ENCODE peak calls at places on chromosomes 5 and 9, in eight cellular contexts. One of them, this sample, is unnamed.
A peak's percentile ranks its signal among the peaks of the same experiment; 100 is the strongest.

GRCh38 chr5:80076131-80077101 is 41.3 kb downstream of the THBS4 start:
- DNase-seq in tibial artery: no peak
- DNase-seq in WTC11: no peak
- DNase-seq in upper lobe of right lung: no peak
- DNase-seq in HepG2: no peak
- DNase-seq in stomach: no peak
- DNase-seq in astrocyte of the spinal cord: no peak
- DNase-seq in GM13976: no peak
- DNase-seq in this sample: no peak

GRCh38 chr5:179680014-179680779 is 637 bp downstream of the CBY3 start:
- DNase-seq in tibial artery: no peak
- DNase-seq in WTC11: no peak
- DNase-seq in upper lobe of right lung: no peak
- DNase-seq in HepG2: peak; percentile 98
- DNase-seq in stomach: no peak
- DNase-seq in astrocyte of the spinal cord: no peak
- DNase-seq in GM13976: no peak
- DNase-seq in this sample: no peak

GRCh38 chr5:57117601-57118000 is 56.3 kb upstream of the GPBP1 start:
- DNase-seq in tibial artery: no peak
- DNase-seq in WTC11: no peak
- DNase-seq in upper lobe of right lung: no peak
- DNase-seq in HepG2: no peak
- DNase-seq in stomach: no peak
- DNase-seq in astrocyte of the spinal cord: no peak
- DNase-seq in GM13976: no peak
- DNase-seq in this sample: no peak

GRCh38 chr5:132559661-132560060 is 2.9 kb downstream of the RAD50 start:
- DNase-seq in tibial artery: no peak
- DNase-seq in WTC11: no peak
- DNase-seq in upper lobe of right lung: no peak
- DNase-seq in HepG2: no peak
- DNase-seq in stomach: no peak
- DNase-seq in astrocyte of the spinal cord: no peak
- DNase-seq in GM13976: no peak
- DNase-seq in this sample: no peak

GRCh38 chr9:129624168-129624759 is 1.7 kb upstream of the NTMT1 start:
- DNase-seq in tibial artery: no peak
- DNase-seq in WTC11: peak; percentile 88
- DNase-seq in upper lobe of right lung: peak; percentile 83
- DNase-seq in HepG2: peak; percentile 46
- DNase-seq in stomach: peak; percentile 68
- DNase-seq in astrocyte of the spinal cord: peak; percentile 51
- DNase-seq in GM13976: peak; percentile 78
- DNase-seq in this sample: peak; percentile 83

GRCh38 chr5:53942724-53943123 is 367.6 kb downstream of the ARL15 start:
- DNase-seq in tibial artery: no peak
- DNase-seq in WTC11: no peak
- DNase-seq in upper lobe of right lung: no peak
- DNase-seq in HepG2: no peak
- DNase-seq in stomach: no peak
- DNase-seq in astrocyte of the spinal cord: peak; percentile 22
- DNase-seq in GM13976: no peak
- DNase-seq in this sample: no peak

GRCh38 chr5:97019435-97020117 is 83.7 kb downstream of the LNPEP start:
- DNase-seq in tibial artery: no peak
- DNase-seq in WTC11: no peak
- DNase-seq in upper lobe of right lung: no peak
- DNase-seq in HepG2: no peak
- DNase-seq in stomach: no peak
- DNase-seq in astrocyte of the spinal cord: peak; percentile 56
- DNase-seq in GM13976: no peak
- DNase-seq in this sample: no peak

GRCh38 chr9:3906437-3907213 is 380.8 kb upstream of the RFX3 start:
- DNase-seq in tibial artery: no peak
- DNase-seq in WTC11: no peak
- DNase-seq in upper lobe of right lung: no peak
- DNase-seq in HepG2: no peak
- DNase-seq in stomach: no peak
- DNase-seq in astrocyte of the spinal cord: peak; percentile 91
- DNase-seq in GM13976: no peak
- DNase-seq in this sample: no peak

GRCh38 chr9:110183208-110184145 is 24.5 kb downstream of the C9orf152 start:
- DNase-seq in tibial artery: peak; percentile 51
- DNase-seq in WTC11: peak; percentile 71
- DNase-seq in upper lobe of right lung: no peak
- DNase-seq in HepG2: peak; percentile 78
- DNase-seq in stomach: peak; percentile 79
- DNase-seq in astrocyte of the spinal cord: peak; percentile 76
- DNase-seq in GM13976: peak; percentile 69
- DNase-seq in this sample: peak; percentile 64

GRCh38 chr9:136268318-136268717 is 22.7 kb upstream of the QSOX2 start:
- DNase-seq in tibial artery: no peak
- DNase-seq in WTC11: peak; percentile 49
- DNase-seq in upper lobe of right lung: no peak
- DNase-seq in HepG2: peak; percentile 23
- DNase-seq in stomach: no peak
- DNase-seq in astrocyte of the spinal cord: no peak
- DNase-seq in GM13976: no peak
- DNase-seq in this sample: no peak

GRCh38 chr5:78799254-78800017 is 150.9 kb upstream of the LHFPL2 start:
- DNase-seq in tibial artery: no peak
- DNase-seq in WTC11: no peak
- DNase-seq in upper lobe of right lung: no peak
- DNase-seq in HepG2: no peak
- DNase-seq in stomach: no peak
- DNase-seq in astrocyte of the spinal cord: peak; percentile 66
- DNase-seq in GM13976: no peak
- DNase-seq in this sample: no peak

GRCh38 chr5:133750356-133750755 is 138.0 kb upstream of the FSTL4 start:
- DNase-seq in tibial artery: no peak
- DNase-seq in WTC11: no peak
- DNase-seq in upper lobe of right lung: no peak
- DNase-seq in HepG2: no peak
- DNase-seq in stomach: no peak
- DNase-seq in astrocyte of the spinal cord: no peak
- DNase-seq in GM13976: no peak
- DNase-seq in this sample: no peak

GRCh38 chr5:133749331-133749985 is 137.1 kb upstream of the FSTL4 start:
- DNase-seq in tibial artery: no peak
- DNase-seq in WTC11: no peak
- DNase-seq in upper lobe of right lung: no peak
- DNase-seq in HepG2: no peak
- DNase-seq in stomach: no peak
- DNase-seq in astrocyte of the spinal cord: no peak
- DNase-seq in GM13976: no peak
- DNase-seq in this sample: no peak

GRCh38 chr5:133744909-133745308 is 132.6 kb upstream of the FSTL4 start:
- DNase-seq in tibial artery: no peak
- DNase-seq in WTC11: no peak
- DNase-seq in upper lobe of right lung: no peak
- DNase-seq in HepG2: no peak
- DNase-seq in stomach: no peak
- DNase-seq in astrocyte of the spinal cord: no peak
- DNase-seq in GM13976: no peak
- DNase-seq in this sample: no peak

GRCh38 chr5:133744030-133744645 is 131.8 kb upstream of the FSTL4 start:
- DNase-seq in tibial artery: no peak
- DNase-seq in WTC11: no peak
- DNase-seq in upper lobe of right lung: no peak
- DNase-seq in HepG2: no peak
- DNase-seq in stomach: no peak
- DNase-seq in astrocyte of the spinal cord: no peak
- DNase-seq in GM13976: no peak
- DNase-seq in this sample: no peak

DNA sequence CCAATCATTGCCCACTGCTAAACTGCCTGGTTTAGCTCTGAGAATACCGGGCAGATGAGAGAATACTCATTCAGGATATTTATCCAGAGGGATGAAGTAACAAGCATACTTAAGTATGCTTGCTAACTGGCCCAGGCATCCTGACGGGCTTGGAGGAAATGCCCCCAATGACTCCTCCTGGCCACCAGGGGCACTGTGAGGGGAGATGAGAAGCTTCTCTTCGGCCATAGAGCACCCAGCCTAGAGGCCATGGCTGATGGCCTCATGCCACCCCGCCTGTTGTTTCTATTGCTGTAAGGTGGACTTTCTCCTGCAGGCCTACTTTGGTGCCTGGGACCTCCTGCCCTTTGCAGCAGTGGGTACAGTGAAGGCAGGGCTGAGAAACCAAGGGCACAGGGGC is 134.5 kb upstream of the FSTL4 start:
- DNase-seq in tibial artery: no peak
- DNase-seq in WTC11: peak; percentile 43
- DNase-seq in upper lobe of right lung: no peak
- DNase-seq in HepG2: peak; percentile 4
- DNase-seq in stomach: no peak
- DNase-seq in astrocyte of the spinal cord: no peak
- DNase-seq in GM13976: peak; percentile 21
- DNase-seq in this sample: no peak
- TF ChIP-seq CTCF in tibial artery: no peak
- TF ChIP-seq CTCF in WTC11: peak; percentile 23
- TF ChIP-seq CTCF in upper lobe of right lung: no peak
- TF ChIP-seq CTCF in HepG2: peak; percentile 10
- TF ChIP-seq CTCF in stomach: no peak
- TF ChIP-seq CTCF in astrocyte of the spinal cord: peak; percentile 17
- TF ChIP-seq CTCF in GM13976: peak; percentile 13
- TF ChIP-seq CTCF in this sample: peak; percentile 18

DNA sequence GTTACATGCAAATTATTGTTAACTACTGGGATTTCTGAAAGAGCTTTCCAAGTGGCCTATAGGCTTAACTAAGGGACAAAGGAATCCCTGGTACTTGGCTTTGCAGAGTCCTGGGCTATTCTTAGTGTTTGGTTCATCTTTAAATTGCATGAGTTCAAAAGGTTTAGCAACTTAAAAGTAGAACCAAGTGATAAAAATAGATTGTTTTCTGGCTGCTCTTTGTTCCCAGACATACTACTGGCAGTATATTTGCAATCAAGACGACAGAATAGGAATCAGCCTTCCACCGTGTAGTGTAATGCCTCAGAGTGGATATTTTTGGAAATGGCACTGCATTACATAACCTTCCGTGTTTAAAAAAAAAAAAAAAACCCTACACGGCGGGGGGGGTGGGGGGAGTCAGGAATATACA is 1.0 kb downstream of the NREP start:
- DNase-seq in tibial artery: no peak
- DNase-seq in WTC11: no peak
- DNase-seq in upper lobe of right lung: no peak
- DNase-seq in HepG2: no peak
- DNase-seq in stomach: no peak
- DNase-seq in astrocyte of the spinal cord: peak; percentile 79
- DNase-seq in GM13976: no peak
- DNase-seq in this sample: no peak
- TF ChIP-seq CTCF in tibial artery: no peak
- TF ChIP-seq CTCF in WTC11: no peak
- TF ChIP-seq CTCF in upper lobe of right lung: no peak
- TF ChIP-seq CTCF in HepG2: no peak
- TF ChIP-seq CTCF in stomach: no peak
- TF ChIP-seq CTCF in astrocyte of the spinal cord: no peak
- TF ChIP-seq CTCF in GM13976: no peak
- TF ChIP-seq CTCF in this sample: no peak

DNA sequence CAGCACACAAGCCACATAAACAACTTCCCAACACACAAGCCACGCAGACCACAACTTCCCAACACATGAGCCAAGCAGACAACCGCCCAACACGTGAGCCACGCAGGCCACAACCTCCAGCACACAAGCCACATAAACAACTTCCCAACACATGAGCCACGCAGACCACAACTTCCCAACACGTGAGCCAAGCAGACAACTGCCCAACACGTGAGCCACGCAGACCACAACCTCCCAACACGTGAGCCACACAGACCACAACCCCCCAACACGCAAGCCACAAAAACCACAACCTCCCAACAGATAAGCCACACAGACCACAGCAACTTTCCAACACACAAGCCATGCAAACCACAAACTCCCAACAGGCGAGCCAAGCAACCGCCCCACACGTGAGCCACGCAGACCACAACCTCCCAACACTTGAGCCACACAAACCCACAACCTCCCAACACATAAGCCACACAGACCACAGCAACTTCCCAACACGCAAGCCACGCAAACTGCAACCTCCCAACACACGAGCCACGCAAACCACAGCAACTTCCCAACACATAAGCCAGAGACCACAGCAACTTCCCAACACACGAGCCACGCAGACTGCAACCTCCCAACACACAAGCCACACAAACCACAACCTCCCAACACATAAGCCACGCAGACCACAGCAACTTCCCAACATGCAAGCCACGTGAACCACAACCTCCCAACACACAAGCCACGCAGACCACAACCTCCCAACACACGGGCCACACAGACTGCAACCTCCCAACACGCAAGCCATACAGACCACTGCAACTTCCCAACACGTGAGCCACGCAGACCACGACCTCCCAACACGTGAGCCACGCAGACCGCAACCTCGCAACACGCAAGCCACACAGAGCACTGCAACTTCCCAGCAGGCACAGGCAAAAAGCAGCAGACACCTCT is 10.1 kb downstream of the BRD9 start:
- DNase-seq in tibial artery: no peak
- DNase-seq in WTC11: no peak
- DNase-seq in upper lobe of right lung: no peak
- DNase-seq in HepG2: no peak
- DNase-seq in stomach: no peak
- DNase-seq in astrocyte of the spinal cord: no peak
- DNase-seq in GM13976: no peak
- DNase-seq in this sample: no peak
- TF ChIP-seq CTCF in tibial artery: no peak
- TF ChIP-seq CTCF in WTC11: no peak
- TF ChIP-seq CTCF in upper lobe of right lung: no peak
- TF ChIP-seq CTCF in HepG2: no peak
- TF ChIP-seq CTCF in stomach: no peak
- TF ChIP-seq CTCF in astrocyte of the spinal cord: no peak
- TF ChIP-seq CTCF in GM13976: no peak
- TF ChIP-seq CTCF in this sample: no peak

GRCh38 chr5:173670130-173670591 is 53.7 kb upstream of the BOD1 start:
- DNase-seq in tibial artery: no peak
- DNase-seq in WTC11: no peak
- DNase-seq in upper lobe of right lung: no peak
- DNase-seq in HepG2: no peak
- DNase-seq in stomach: peak; percentile 4
- DNase-seq in astrocyte of the spinal cord: peak; percentile 29
- DNase-seq in GM13976: no peak
- DNase-seq in this sample: no peak

GRCh38 chr5:173672891-173673290 is 56.4 kb upstream of the BOD1 start:
- DNase-seq in tibial artery: no peak
- DNase-seq in WTC11: no peak
- DNase-seq in upper lobe of right lung: no peak
- DNase-seq in HepG2: no peak
- DNase-seq in stomach: peak; percentile 20
- DNase-seq in astrocyte of the spinal cord: no peak
- DNase-seq in GM13976: no peak
- DNase-seq in this sample: no peak

GRCh38 chr5:173670791-173671120 is 54.3 kb upstream of the BOD1 start:
- DNase-seq in tibial artery: no peak
- DNase-seq in WTC11: no peak
- DNase-seq in upper lobe of right lung: no peak
- DNase-seq in HepG2: no peak
- DNase-seq in stomach: no peak
- DNase-seq in astrocyte of the spinal cord: no peak
- DNase-seq in GM13976: no peak
- DNase-seq in this sample: no peak

GRCh38 chr5:173669483-173669882 is 53.0 kb upstream of the BOD1 start:
- DNase-seq in tibial artery: no peak
- DNase-seq in WTC11: no peak
- DNase-seq in upper lobe of right lung: peak; percentile 48
- DNase-seq in HepG2: no peak
- DNase-seq in stomach: peak; percentile 18
- DNase-seq in astrocyte of the spinal cord: no peak
- DNase-seq in GM13976: no peak
- DNase-seq in this sample: no peak

GRCh38 chr5:173671121-173671949 is 54.9 kb upstream of the BOD1 start:
- DNase-seq in tibial artery: peak; percentile 73
- DNase-seq in WTC11: no peak
- DNase-seq in upper lobe of right lung: peak; percentile 63
- DNase-seq in HepG2: peak; percentile 60
- DNase-seq in stomach: peak; percentile 80
- DNase-seq in astrocyte of the spinal cord: no peak
- DNase-seq in GM13976: no peak
- DNase-seq in this sample: no peak
- TF ChIP-seq CTCF in tibial artery: no peak
- TF ChIP-seq CTCF in WTC11: no peak
- TF ChIP-seq CTCF in upper lobe of right lung: no peak
- TF ChIP-seq CTCF in HepG2: no peak
- TF ChIP-seq CTCF in stomach: no peak
- TF ChIP-seq CTCF in astrocyte of the spinal cord: no peak
- TF ChIP-seq CTCF in GM13976: no peak
- TF ChIP-seq CTCF in this sample: no peak